ENCODE peak calls at places on chromosomes 3 and 15, in five cellular contexts. One of them, this sample, is unnamed.
A peak's percentile ranks its signal among the peaks of the same experiment; 100 is the strongest.

GRCh38 chr3:126438186-126438585 is 37.5 kb downstream of the ZXDC start:
- DNase-seq in colonic mucosa: peak; percentile 6
- DNase-seq in PC-3: no peak
- DNase-seq in breast epithelium: no peak
- DNase-seq in pancreas: no peak
- DNase-seq in this sample: no peak

GRCh38 chr3:120173056-120173675 is 78.9 kb upstream of the GSK3B start:
- DNase-seq in colonic mucosa: peak; percentile 12
- DNase-seq in pancreas: no peak
- DNase-seq in breast epithelium: no peak
- DNase-seq in PC-3: no peak
- DNase-seq in this sample: no peak

GRCh38 chr3:100348727-100349126 is 14.2 kb downstream of the NIT2 start:
- DNase-seq in PC-3: no peak
- DNase-seq in breast epithelium: no peak
- DNase-seq in pancreas: no peak
- DNase-seq in colonic mucosa: no peak
- DNase-seq in this sample: no peak

GRCh38 chr3:8301977-8302589 is 199.5 kb upstream of the LMCD1 start:
- DNase-seq in PC-3: peak; percentile 69
- DNase-seq in pancreas: no peak
- DNase-seq in breast epithelium: no peak
- DNase-seq in colonic mucosa: no peak
- DNase-seq in this sample: peak; percentile 10

GRCh38 chr3:48222616-48223513 is at the start of gene CAMP:
- DNase-seq in breast epithelium: peak; percentile 92
- DNase-seq in colonic mucosa: peak; percentile 34
- DNase-seq in pancreas: peak; percentile 30
- DNase-seq in PC-3: peak; percentile 91
- DNase-seq in this sample: peak; percentile 74

GRCh38 chr15:34905047-34905446 is 64.5 kb downstream of the AQR start:
- DNase-seq in breast epithelium: no peak
- DNase-seq in pancreas: no peak
- DNase-seq in PC-3: no peak
- DNase-seq in colonic mucosa: no peak
- DNase-seq in this sample: no peak

GRCh38 chr3:171393032-171393744 is 67.0 kb downstream of the TNIK start:
- DNase-seq in PC-3: no peak
- DNase-seq in breast epithelium: no peak
- DNase-seq in pancreas: no peak
- DNase-seq in colonic mucosa: no peak
- DNase-seq in this sample: no peak

GRCh38 chr15:41972341-41973237 is at the start of gene EHD4:
- DNase-seq in breast epithelium: peak; percentile 98
- DNase-seq in colonic mucosa: peak; percentile 99
- DNase-seq in pancreas: peak; percentile 98
- DNase-seq in PC-3: peak; percentile 100
- DNase-seq in this sample: peak; percentile 95

GRCh38 chr3:44860117-44860516 is 1.6 kb upstream of the TMEM42 start:
- DNase-seq in colonic mucosa: no peak
- DNase-seq in PC-3: no peak
- DNase-seq in breast epithelium: no peak
- DNase-seq in pancreas: no peak
- DNase-seq in this sample: no peak

GRCh38 chr3:13144163-13145023 is 71.2 kb upstream of the IQSEC1 start:
- DNase-seq in pancreas: no peak
- DNase-seq in breast epithelium: peak; percentile 44
- DNase-seq in PC-3: no peak
- DNase-seq in colonic mucosa: no peak
- DNase-seq in this sample: no peak

GRCh38 chr15:59456114-59456513 is 18.1 kb downstream of the FAM81A start:
- DNase-seq in colonic mucosa: peak; percentile 90
- DNase-seq in breast epithelium: no peak
- DNase-seq in PC-3: peak; percentile 65
- DNase-seq in pancreas: peak; percentile 45
- DNase-seq in this sample: peak; percentile 67

GRCh38 chr15:97998307-97999071 is 38.0 kb downstream of the ARRDC4 start:
- DNase-seq in colonic mucosa: no peak
- DNase-seq in breast epithelium: no peak
- DNase-seq in pancreas: no peak
- DNase-seq in PC-3: peak; percentile 46
- DNase-seq in this sample: peak; percentile 62

GRCh38 chr3:13013595-13013993 is 59.6 kb downstream of the IQSEC1 start:
- DNase-seq in PC-3: no peak
- DNase-seq in breast epithelium: no peak
- DNase-seq in pancreas: no peak
- DNase-seq in colonic mucosa: no peak
- DNase-seq in this sample: no peak

GRCh38 chr15:37679627-37680026 is 254.8 kb upstream of the TMCO5A start:
- DNase-seq in PC-3: no peak
- DNase-seq in colonic mucosa: no peak
- DNase-seq in pancreas: no peak
- DNase-seq in breast epithelium: no peak
- DNase-seq in this sample: no peak

GRCh38 chr15:78457101-78457500 is 19.1 kb downstream of the IREB2 start:
- DNase-seq in colonic mucosa: no peak
- DNase-seq in breast epithelium: no peak
- DNase-seq in pancreas: no peak
- DNase-seq in PC-3: peak; percentile 84
- DNase-seq in this sample: no peak

GRCh38 chr3:58336135-58336882 is 3.6 kb downstream of the PXK start:
- DNase-seq in breast epithelium: no peak
- DNase-seq in pancreas: no peak
- DNase-seq in PC-3: peak; percentile 83
- DNase-seq in colonic mucosa: no peak
- DNase-seq in this sample: peak; percentile 71

GRCh38 chr3:64318001-64318400 is 92.7 kb upstream of the PRICKLE2 start:
- DNase-seq in breast epithelium: no peak
- DNase-seq in pancreas: no peak
- DNase-seq in colonic mucosa: no peak
- DNase-seq in PC-3: no peak
- DNase-seq in this sample: no peak

GRCh38 chr3:60424942-60425341 is 826.3 kb downstream of the FHIT start:
- DNase-seq in colonic mucosa: no peak
- DNase-seq in pancreas: no peak
- DNase-seq in breast epithelium: no peak
- DNase-seq in PC-3: no peak
- DNase-seq in this sample: no peak
- H3K4me1 ChIP-seq in colonic mucosa: no peaks in the 10 kb centered on the region
- H3K4me1 ChIP-seq in pancreas: no peaks in the 10 kb centered on the region
- H3K4me1 ChIP-seq in breast epithelium: no peaks in the 10 kb centered on the region
- H3K4me1 ChIP-seq in PC-3: no peaks in the 10 kb centered on the region
- H3K4me1 ChIP-seq in this sample: no peaks in the 10 kb centered on the region

DNA sequence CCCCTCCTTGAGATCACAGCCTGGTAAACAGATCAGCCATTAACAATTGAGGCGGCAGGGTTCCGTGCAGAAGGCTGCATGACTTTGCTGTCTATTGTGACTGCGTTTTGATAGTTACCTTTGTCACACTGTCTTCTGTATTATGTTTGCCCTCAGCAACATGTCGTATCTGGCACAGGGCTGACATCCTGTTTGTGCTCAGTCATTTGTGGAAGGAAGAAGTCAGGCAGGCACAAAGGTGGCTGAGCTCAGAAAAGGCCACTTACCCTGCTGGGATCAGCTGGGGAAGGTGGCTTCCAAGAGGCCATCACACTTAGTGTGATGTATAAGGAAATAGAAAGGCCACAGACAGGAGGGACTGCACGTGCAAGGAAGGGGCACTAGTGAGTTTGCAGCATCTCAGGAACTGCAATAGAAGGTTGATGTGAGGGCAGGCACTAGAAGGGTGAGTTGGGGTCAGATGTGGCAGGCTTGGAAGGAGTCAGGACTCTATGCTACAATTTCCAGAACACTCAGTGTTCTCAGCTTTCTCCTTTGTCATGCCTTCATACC is 13.4 kb downstream of the PML start:
- DNase-seq in pancreas: no peak
- DNase-seq in breast epithelium: no peak
- DNase-seq in colonic mucosa: no peak
- DNase-seq in PC-3: no peak
- DNase-seq in this sample: no peak
- H3K4me1 ChIP-seq in pancreas: no peaks in the 10 kb centered on the region
- H3K4me1 ChIP-seq in breast epithelium: no peaks in the 10 kb centered on the region
- H3K4me1 ChIP-seq in colonic mucosa: peaks cover 14% of the 10 kb centered on the region
- H3K4me1 ChIP-seq in PC-3: peaks cover 25% of the 10 kb centered on the region
- H3K4me1 ChIP-seq in this sample: no peaks in the 10 kb centered on the region

GRCh38 chr15:101244039-101244781 is 7.6 kb downstream of the CHSY1 start:
- DNase-seq in PC-3: no peak
- DNase-seq in colonic mucosa: no peak
- DNase-seq in pancreas: no peak
- DNase-seq in breast epithelium: no peak
- DNase-seq in this sample: no peak

GRCh38 chr15:101242999-101243336 is 8.9 kb downstream of the CHSY1 start:
- DNase-seq in colonic mucosa: no peak
- DNase-seq in PC-3: no peak
- DNase-seq in breast epithelium: no peak
- DNase-seq in pancreas: no peak
- DNase-seq in this sample: no peak

GRCh38 chr15:101244889-101245668 is 6.8 kb downstream of the CHSY1 start:
- DNase-seq in breast epithelium: no peak
- DNase-seq in pancreas: no peak
- DNase-seq in PC-3: no peak
- DNase-seq in colonic mucosa: no peak
- DNase-seq in this sample: no peak

GRCh38 chr15:101242160-101242998 is 9.5 kb downstream of the CHSY1 start:
- DNase-seq in colonic mucosa: no peak
- DNase-seq in breast epithelium: no peak
- DNase-seq in pancreas: no peak
- DNase-seq in PC-3: no peak
- DNase-seq in this sample: no peak

GRCh38 chr15:101243420-101243819 is 8.4 kb downstream of the CHSY1 start:
- DNase-seq in PC-3: no peak
- DNase-seq in colonic mucosa: no peak
- DNase-seq in pancreas: no peak
- DNase-seq in breast epithelium: no peak
- DNase-seq in this sample: no peak
- H3K4me1 ChIP-seq in PC-3: no peaks in the 10 kb centered on the region
- H3K4me1 ChIP-seq in colonic mucosa: peaks cover 3% of the 10 kb centered on the region
- H3K4me1 ChIP-seq in pancreas: no peaks in the 10 kb centered on the region
- H3K4me1 ChIP-seq in breast epithelium: peaks cover 16% of the 10 kb centered on the region
- H3K4me1 ChIP-seq in this sample: peaks cover 21% of the 10 kb centered on the region

GRCh38 chr3:123401836-123402530 is 46.9 kb downstream of the ADCY5 start:
- DNase-seq in breast epithelium: no peak
- DNase-seq in PC-3: no peak
- DNase-seq in pancreas: no peak
- DNase-seq in colonic mucosa: no peak
- DNase-seq in this sample: no peak
- H3K4me1 ChIP-seq in breast epithelium: no peaks in the 10 kb centered on the region
- H3K4me1 ChIP-seq in PC-3: no peaks in the 10 kb centered on the region
- H3K4me1 ChIP-seq in pancreas: no peaks in the 10 kb centered on the region
- H3K4me1 ChIP-seq in colonic mucosa: no peaks in the 10 kb centered on the region
- H3K4me1 ChIP-seq in this sample: peaks cover 2% of the 10 kb centered on the region